ENCODE peak calls at places on chromosomes 7 and 10, in four cellular contexts. K, T, Z and O are unnamed samples. For H3K9me3, the result is how much of the 10 kb centered on the place peaks cover.

GRCh38 chr7:69656077-69656476 is 57.8 kb downstream of the AUTS2 start:
- DNase-seq in K (no peak), T (no peak), Z (no peak), O (no peak)

GRCh38 chr7:23533160-23533559 is 1.4 kb upstream of the TRA2A start:
- DNase-seq in K (no peak), T (no peak), Z (no peak), O (no peak)

GRCh38 chr10:6482737-6483362 is 97.2 kb downstream of the PRKCQ start:
- DNase-seq in K (no peak), T (no peak), Z (no peak), O (no peak)

GRCh38 chr10:133419211-133419950 is 5.0 kb downstream of the SPRN start:
- DNase-seq in K (no peak), T (no peak), Z (no peak), O (no peak)

GRCh38 chr10:51246156-51246555 is 171.9 kb downstream of the PRKG1 start:
- DNase-seq in K (no peak), T (no peak), Z (no peak), O (no peak)

GRCh38 chr10:14588084-14588937 is 186.4 kb downstream of the FAM107B start:
- DNase-seq in K (peak), T (no peak), Z (no peak), O (peak)

GRCh38 chr7:115249080-115249479 is 327.2 kb downstream of the MDFIC start:
- DNase-seq in K (peak), T (no peak), Z (no peak), O (no peak)

GRCh38 chr10:17229016-17229716 is 1.1 kb downstream of the VIM start:
- DNase-seq in K (peak), T (peak), Z (peak), O (peak)

GRCh38 chr7:92988051-92988450 is 129.7 kb downstream of the SAMD9 start:
- DNase-seq in K (peak), T (no peak), Z (no peak), O (no peak)

GRCh38 chr7:30887464-30887872 is 24.2 kb upstream of the AQP1 start:
- DNase-seq in K (no peak), T (no peak), Z (no peak), O (no peak)

GRCh38 chr10:79433324-79434222 is 11.9 kb downstream of the ZCCHC24 start:
- DNase-seq in K (no peak), T (no peak), Z (peak), O (no peak)

GRCh38 chr10:30435068-30435422 is 1.1 kb downstream of the MAP3K8 start:
- DNase-seq in K (peak), T (peak), Z (peak), O (no peak)

GRCh38 chr7:159118220-159118595 is 26.5 kb downstream of the VIPR2 start:
- DNase-seq in K (no peak), T (no peak), Z (no peak), O (no peak)
- H3K9me3 ChIP-seq in K (under half), T (under half), Z (under half), O (under half)

DNA sequence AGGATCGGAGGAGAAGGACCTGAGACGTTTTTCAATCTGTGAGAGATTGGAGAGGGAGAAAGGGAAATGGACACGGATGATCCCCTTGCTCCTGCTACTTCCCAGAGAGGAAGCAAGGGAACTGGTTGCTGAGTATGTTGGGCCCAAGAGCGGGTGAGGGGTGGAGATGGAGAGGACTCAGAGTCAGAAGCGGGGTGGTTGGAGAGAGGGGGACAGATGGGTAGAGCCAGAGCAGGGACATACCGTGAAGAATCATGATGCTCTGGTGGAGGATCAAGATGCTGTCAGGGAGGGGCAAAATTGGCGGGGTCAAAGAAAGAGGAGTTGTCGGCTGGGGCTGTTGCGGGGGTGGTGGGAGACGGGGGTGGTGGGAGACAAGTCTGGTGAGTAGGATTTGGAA is 2.4 kb upstream of the CHST3 start:
- DNase-seq in K (no peak), T (no peak), Z (no peak), O (no peak)
- H3K9me3 ChIP-seq in K (under half), T (under half), Z (under half), O (under half)

DNA sequence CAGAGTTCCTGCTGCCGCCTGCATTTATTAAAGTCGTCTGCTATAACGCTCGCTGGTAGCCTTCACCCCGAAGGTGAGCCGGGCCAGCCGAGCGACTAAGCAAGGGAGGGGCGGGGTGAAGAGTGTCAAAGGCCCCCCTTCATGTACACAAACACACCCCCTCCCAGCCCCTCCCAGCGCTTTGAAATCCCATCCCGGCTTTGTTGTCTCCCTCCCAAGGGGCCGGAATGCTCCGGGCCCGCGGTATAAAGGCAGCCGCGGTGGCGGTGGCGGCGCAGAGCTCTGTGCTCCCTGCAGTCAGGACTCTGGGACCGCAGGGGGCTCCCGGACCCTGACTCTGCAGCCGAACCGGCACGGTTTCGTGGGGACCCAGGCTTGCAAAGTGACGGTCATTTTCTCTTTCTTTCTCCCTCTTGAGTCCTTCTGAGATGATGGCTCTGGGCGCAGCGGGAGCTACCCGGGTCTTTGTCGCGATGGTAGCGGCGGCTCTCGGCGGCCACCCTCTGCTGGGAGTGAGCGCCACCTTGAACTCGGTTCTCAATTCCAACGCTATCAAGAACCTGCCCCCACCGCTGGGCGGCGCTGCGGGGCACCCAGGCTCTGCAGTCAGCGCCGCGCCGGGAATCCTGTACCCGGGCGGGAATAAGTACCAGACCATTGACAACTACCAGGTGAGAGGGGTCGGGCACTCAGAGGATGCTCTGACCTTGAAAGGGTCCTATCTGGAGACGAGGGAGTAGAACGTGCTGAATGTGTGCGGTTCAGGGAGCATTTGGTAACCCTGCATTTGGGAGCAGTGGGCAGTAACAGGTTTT is at the start of gene DKK1:
- DNase-seq in K (peak), T (peak), Z (peak), O (peak)
- H3K9me3 ChIP-seq in K (under half), T (under half), Z (under half), O (under half)

DNA sequence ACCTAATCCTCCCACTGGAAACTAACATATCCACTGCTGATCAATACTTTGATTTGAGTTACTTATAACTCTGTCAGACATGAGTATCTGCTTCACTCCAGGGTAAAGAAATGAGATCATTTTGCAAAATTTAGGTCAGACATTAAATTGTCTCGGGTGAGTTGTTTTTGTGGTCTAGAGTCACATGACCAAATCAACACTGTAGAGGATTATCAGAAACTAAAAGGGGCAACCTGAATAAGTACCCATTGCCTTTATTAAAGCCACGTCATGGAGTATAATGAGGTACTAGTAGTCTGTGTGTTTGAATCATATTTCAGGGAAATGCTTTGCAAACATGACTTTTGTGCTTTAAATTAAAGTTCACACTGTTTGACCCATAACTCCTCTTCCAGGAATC is 107.7 kb upstream of the ADO start:
- DNase-seq in K (no peak), T (no peak), Z (no peak), O (no peak)
- H3K9me3 ChIP-seq in K (under half), T (under half), Z (under half), O (under half)

GRCh38 chr7:157603716-157604115 is 266.9 kb downstream of the DNAJB6 start:
- DNase-seq in K (no peak), T (no peak), Z (peak), O (no peak)

GRCh38 chr7:157607218-157607617 is 270.4 kb downstream of the DNAJB6 start:
- DNase-seq in K (no peak), T (no peak), Z (no peak), O (no peak)

GRCh38 chr7:157604661-157605381 is 268.0 kb downstream of the DNAJB6 start:
- DNase-seq in K (no peak), T (no peak), Z (peak), O (no peak)

GRCh38 chr7:157605638-157606037 is 268.8 kb downstream of the DNAJB6 start:
- DNase-seq in K (no peak), T (no peak), Z (peak), O (no peak)

GRCh38 chr7:157606140-157606539 is 269.3 kb downstream of the DNAJB6 start:
- DNase-seq in K (no peak), T (no peak), Z (no peak), O (no peak)
- H3K9me3 ChIP-seq in K (under half), T (under half), Z (under half), O (under half)

GRCh38 chr7:158388072-158388471 is 199.6 kb downstream of the PTPRN2 start:
- DNase-seq in K (no peak), T (no peak), Z (no peak), O (no peak)
- H3K9me3 ChIP-seq in K (under half), T (under half), Z (under half), O (under half)